ENCODE peak calls at places on chromosome 9, in seven cellular contexts. M is iPS DF 6.9, S is GM23248, L is left ventricle myocardium inferior, P is mucosa of descending colon, F is astrocyte of the cerebellum, A is HepG2. U is an unnamed sample.
A peak's percentile ranks its signal among the peaks of the same experiment; 100 is the strongest.

GRCh38 chr9:116806075-116806474 is 119.0 kb downstream of the TRIM32 start:
- DNase-seq in M (peak; percentile 48), S (peak; percentile 32), L (no peak), P (no peak), F (peak; percentile 13), A (no peak), U (no peak)

GRCh38 chr9:99034149-99034548 is 70.8 kb upstream of the TGFBR1 start:
- DNase-seq in M (no peak), S (no peak), L (no peak), P (no peak), F (no peak), A (no peak), U (no peak)

GRCh38 chr9:86734762-86735161 is 212.5 kb downstream of the GAS1 start:
- DNase-seq in M (no peak), S (peak; percentile 82), L (no peak), P (no peak), F (no peak), A (no peak), U (no peak)

GRCh38 chr9:114820776-114821501 is 15.1 kb upstream of the TNFSF15 start:
- DNase-seq in M (no peak), S (peak; percentile 28), L (no peak), P (no peak), F (no peak), A (no peak), U (no peak)

GRCh38 chr9:37921168-37921510 is 17.2 kb upstream of the SLC25A51 start:
- DNase-seq in M (no peak), S (no peak), L (no peak), P (no peak), F (no peak), A (no peak), U (no peak)

GRCh38 chr9:124008307-124008854 is 3.2 kb upstream of the LHX2 start:
- DNase-seq in M (no peak), S (no peak), L (no peak), P (no peak), F (no peak), A (no peak), U (no peak)

GRCh38 chr9:95880011-95880690 is 4.7 kb downstream of the ERCC6L2 start:
- DNase-seq in M (no peak), S (peak; percentile 41), L (no peak), P (no peak), F (peak; percentile 55), A (no peak), U (no peak)

GRCh38 chr9:123453904-123454321 is 97.9 kb downstream of the CRB2 start:
- DNase-seq in M (no peak), S (no peak), L (peak; percentile 63), P (peak; percentile 64), F (no peak), A (peak; percentile 25), U (peak; percentile 53)

GRCh38 chr9:71128796-71129195 is 7.4 kb upstream of the TRPM3 start:
- DNase-seq in M (no peak), S (no peak), L (no peak), P (no peak), F (no peak), A (no peak), U (no peak)

GRCh38 chr9:73023025-73023541 is 70.2 kb upstream of the ALDH1A1 start:
- DNase-seq in M (peak; percentile 33), S (peak; percentile 82), L (no peak), P (peak; percentile 56), F (peak; percentile 52), A (peak; percentile 75), U (peak; percentile 64)

GRCh38 chr9:75713373-75713772 is 177.1 kb upstream of the PCSK5 start:
- DNase-seq in M (no peak), S (no peak), L (no peak), P (no peak), F (no peak), A (no peak), U (no peak)

GRCh38 chr9:126775926-126776325 is 28.9 kb upstream of the ZBTB43 start:
- DNase-seq in M (no peak), S (no peak), L (no peak), P (no peak), F (no peak), A (no peak), U (no peak)

GRCh38 chr9:130565792-130566191 is 13.6 kb upstream of the FUBP3 start:
- DNase-seq in M (no peak), S (peak; percentile 26), L (no peak), P (no peak), F (no peak), A (no peak), U (no peak)

GRCh38 chr9:124800306-124801259 is 23.6 kb downstream of the OLFML2A start:
- DNase-seq in M (no peak), S (peak; percentile 56), L (peak; percentile 54), P (no peak), F (no peak), A (no peak), U (no peak)

GRCh38 chr9:81759680-81760215 is 70.4 kb upstream of the TLE1 start:
- DNase-seq in M (no peak), S (peak; percentile 93), L (no peak), P (no peak), F (peak; percentile 78), A (peak; percentile 53), U (no peak)

GRCh38 chr9:110351009-110351467 is 13.4 kb upstream of the TXNDC8 start:
- DNase-seq in M (no peak), S (peak; percentile 91), L (no peak), P (no peak), F (peak; percentile 58), A (no peak), U (peak; percentile 26)

GRCh38 chr9:108057421-108058136 is 568.0 kb upstream of the KLF4 start:
- DNase-seq in M (no peak), S (peak; percentile 97), L (no peak), P (no peak), F (peak; percentile 87), A (no peak), U (peak; percentile 54)

GRCh38 chr9:34171753-34172535 is 6.9 kb upstream of the UBAP1 start:
- DNase-seq in M (no peak), S (no peak), L (no peak), P (no peak), F (no peak), A (no peak), U (no peak)

GRCh38 chr9:130835441-130836298 is 616 bp downstream of the ABL1 start:
- DNase-seq in M (no peak), S (peak; percentile 69), L (peak; percentile 53), P (peak; percentile 68), F (no peak), A (no peak), U (no peak)

GRCh38 chr9:72464819-72465218 is 56.6 kb upstream of the TMC1 start:
- DNase-seq in M (no peak), S (peak; percentile 25), L (no peak), P (no peak), F (no peak), A (no peak), U (no peak)

GRCh38 chr9:10059044-10059443 is 553.8 kb downstream of the PTPRD start:
- DNase-seq in M (no peak), S (peak; percentile 32), L (no peak), P (no peak), F (no peak), A (no peak), U (no peak)

GRCh38 chr9:123375725-123376132 is 19.7 kb downstream of the CRB2 start:
- DNase-seq in M (no peak), S (peak; percentile 24), L (no peak), P (peak; percentile 90), F (peak; percentile 52), A (peak; percentile 37), U (peak; percentile 90)

GRCh38 chr9:92724528-92725265 is 39.9 kb downstream of the BICD2 start:
- DNase-seq in M (no peak), S (no peak), L (no peak), P (no peak), F (no peak), A (no peak), U (peak; percentile 10)

GRCh38 chr9:136011703-136012496 is 50.7 kb upstream of the UBAC1 start:
- DNase-seq in M (no peak), S (peak; percentile 37), L (peak; percentile 90), P (peak; percentile 56), F (peak; percentile 32), A (peak; percentile 97), U (peak; percentile 44)
- H3K4me3 ChIP-seq in M (no peak overlapping the region), S (no peak overlapping the region), L (peak overlapping the region; percentile 43), P (no peak overlapping the region), F (no peak overlapping the region), A (peak overlapping the region; percentile 66), U (no peak overlapping the region)

GRCh38 chr9:121944741-121945191 is 148.3 kb downstream of the TTLL11 start:
- DNase-seq in M (no peak), S (peak; percentile 94), L (no peak), P (no peak), F (peak; percentile 18), A (no peak), U (no peak)

GRCh38 chr9:121943463-121943862 is 149.6 kb downstream of the TTLL11 start:
- DNase-seq in M (no peak), S (no peak), L (no peak), P (no peak), F (no peak), A (no peak), U (no peak)

GRCh38 chr9:121946465-121946864 is 146.6 kb downstream of the TTLL11 start:
- DNase-seq in M (no peak), S (no peak), L (no peak), P (no peak), F (no peak), A (no peak), U (no peak)

GRCh38 chr9:121945849-121946248 is 147.3 kb downstream of the TTLL11 start:
- DNase-seq in M (no peak), S (peak; percentile 82), L (no peak), P (no peak), F (no peak), A (no peak), U (no peak)

GRCh38 chr9:121945281-121945680 is 147.8 kb downstream of the TTLL11 start:
- DNase-seq in M (no peak), S (peak; percentile 27), L (no peak), P (no peak), F (no peak), A (no peak), U (no peak)
- H3K4me3 ChIP-seq in M (no peak overlapping the region), S (peak overlapping the region; percentile 5), L (no peak overlapping the region), P (no peak overlapping the region), F (no peak overlapping the region), A (no peak overlapping the region), U (no peak overlapping the region)

DNA sequence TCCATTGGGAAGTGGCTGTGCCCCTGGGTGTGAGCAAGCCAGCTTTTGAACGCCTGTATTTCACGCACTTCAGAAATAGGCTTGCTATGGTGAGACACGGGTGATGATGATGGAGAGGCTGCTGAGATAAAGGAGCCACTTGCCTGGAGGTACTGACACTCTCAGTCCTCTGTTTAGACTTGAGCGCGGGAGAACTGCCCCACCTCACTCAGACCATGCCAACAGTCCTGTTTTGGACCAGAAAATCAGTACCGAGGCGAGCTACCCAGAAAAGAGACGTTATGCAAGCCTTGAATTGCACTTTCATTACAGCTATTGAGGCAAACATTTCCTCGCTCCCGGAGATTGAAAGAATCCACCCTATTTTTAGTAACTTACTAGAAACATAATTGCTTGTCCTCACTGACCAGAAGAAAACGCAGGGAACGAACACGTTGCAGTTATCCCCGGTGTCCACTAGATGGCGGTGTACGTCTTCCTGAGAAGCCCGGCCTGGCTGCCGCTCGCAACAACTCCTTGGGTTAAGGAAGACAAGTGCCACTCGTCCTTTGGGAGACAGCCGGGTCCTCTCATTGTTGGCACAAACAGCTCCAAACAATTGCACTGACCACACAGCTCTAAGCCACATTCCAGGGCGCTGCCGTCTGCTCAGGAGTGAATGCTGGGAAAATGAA is 142.4 kb downstream of the PSAT1 start:
- DNase-seq in M (peak; percentile 87), S (peak; percentile 84), L (peak; percentile 65), P (peak; percentile 66), F (peak; percentile 85), A (peak; percentile 66), U (peak; percentile 71)
- H3K4me3 ChIP-seq in M (no peak overlapping the region), S (peak overlapping the region; percentile 38), L (peak overlapping the region; percentile 39), P (no peak overlapping the region), F (peak overlapping the region; percentile 32), A (no peak overlapping the region), U (no peak overlapping the region)

GRCh38 chr9:2043243-2043642 is 28.1 kb downstream of the SMARCA2 start:
- DNase-seq in M (no peak), S (no peak), L (no peak), P (no peak), F (no peak), A (no peak), U (no peak)
- H3K4me3 ChIP-seq in M (no peak overlapping the region), S (no peak overlapping the region), L (no peak overlapping the region), P (no peak overlapping the region), F (no peak overlapping the region), A (no peak overlapping the region), U (no peak overlapping the region)